ENCODE peak calls at places on chromosome 11, in ten cellular contexts. One of them, this sample, is unnamed.

GRCh38 chr11:129731316-129731715 is 84.3 kb upstream of the TMEM45B start:
- DNase-seq in OCI-M1: no peak
- DNase-seq in fibroblast of lung: no peak
- DNase-seq in mucosa of gallbladder: no peak
- DNase-seq in astrocyte of the cerebellum: no peak
- DNase-seq in substantia nigra: no peak
- DNase-seq in sigmoid colon: no peak
- DNase-seq in AG10803: no peak
- DNase-seq in stimulated activated CD4-positive, alpha-beta T cell treated with anti-CD3 and anti-CD28 coated beads, TNF-alpha, amount 100 ng/mL, for 4 hours: no peak
- DNase-seq in brain microvascular endothelial cell: no peak
- DNase-seq in this sample: peak

GRCh38 chr11:94853836-94854235 is 85.7 kb downstream of the AMOTL1 start:
- DNase-seq in OCI-M1: no peak
- DNase-seq in fibroblast of lung: no peak
- DNase-seq in mucosa of gallbladder: no peak
- DNase-seq in astrocyte of the cerebellum: no peak
- DNase-seq in substantia nigra: no peak
- DNase-seq in sigmoid colon: no peak
- DNase-seq in AG10803: no peak
- DNase-seq in stimulated activated CD4-positive, alpha-beta T cell treated with anti-CD3 and anti-CD28 coated beads, TNF-alpha, amount 100 ng/mL, for 4 hours: no peak
- DNase-seq in brain microvascular endothelial cell: no peak
- DNase-seq in this sample: no peak

GRCh38 chr11:118148877-118149276 is 3.7 kb downstream of the SCN4B start:
- DNase-seq in OCI-M1: no peak
- DNase-seq in fibroblast of lung: no peak
- DNase-seq in mucosa of gallbladder: no peak
- DNase-seq in astrocyte of the cerebellum: no peak
- DNase-seq in substantia nigra: no peak
- DNase-seq in sigmoid colon: no peak
- DNase-seq in AG10803: no peak
- DNase-seq in stimulated activated CD4-positive, alpha-beta T cell treated with anti-CD3 and anti-CD28 coated beads, TNF-alpha, amount 100 ng/mL, for 4 hours: no peak
- DNase-seq in brain microvascular endothelial cell: no peak
- DNase-seq in this sample: no peak

GRCh38 chr11:2701230-2701629 is 1.4 kb upstream of the KCNQ1OT1 start:
- DNase-seq in OCI-M1: no peak
- DNase-seq in fibroblast of lung: no peak
- DNase-seq in mucosa of gallbladder: no peak
- DNase-seq in astrocyte of the cerebellum: no peak
- DNase-seq in substantia nigra: no peak
- DNase-seq in sigmoid colon: peak
- DNase-seq in AG10803: no peak
- DNase-seq in stimulated activated CD4-positive, alpha-beta T cell treated with anti-CD3 and anti-CD28 coated beads, TNF-alpha, amount 100 ng/mL, for 4 hours: no peak
- DNase-seq in brain microvascular endothelial cell: no peak
- DNase-seq in this sample: peak

GRCh38 chr11:83069441-83070043 is 2.2 kb downstream of the RAB30 start:
- DNase-seq in OCI-M1: peak
- DNase-seq in fibroblast of lung: no peak
- DNase-seq in mucosa of gallbladder: no peak
- DNase-seq in astrocyte of the cerebellum: no peak
- DNase-seq in substantia nigra: no peak
- DNase-seq in sigmoid colon: no peak
- DNase-seq in AG10803: no peak
- DNase-seq in stimulated activated CD4-positive, alpha-beta T cell treated with anti-CD3 and anti-CD28 coated beads, TNF-alpha, amount 100 ng/mL, for 4 hours: no peak
- DNase-seq in brain microvascular endothelial cell: no peak
- DNase-seq in this sample: no peak

GRCh38 chr11:70322653-70323052 is 52.2 kb downstream of the PPFIA1 start:
- DNase-seq in OCI-M1: peak
- DNase-seq in fibroblast of lung: no peak
- DNase-seq in mucosa of gallbladder: no peak
- DNase-seq in astrocyte of the cerebellum: no peak
- DNase-seq in substantia nigra: no peak
- DNase-seq in sigmoid colon: no peak
- DNase-seq in AG10803: no peak
- DNase-seq in stimulated activated CD4-positive, alpha-beta T cell treated with anti-CD3 and anti-CD28 coated beads, TNF-alpha, amount 100 ng/mL, for 4 hours: no peak
- DNase-seq in brain microvascular endothelial cell: no peak
- DNase-seq in this sample: no peak

GRCh38 chr11:122700676-122701075 is 45.2 kb downstream of the UBASH3B start:
- DNase-seq in OCI-M1: no peak
- DNase-seq in fibroblast of lung: no peak
- DNase-seq in mucosa of gallbladder: no peak
- DNase-seq in astrocyte of the cerebellum: no peak
- DNase-seq in substantia nigra: no peak
- DNase-seq in sigmoid colon: no peak
- DNase-seq in AG10803: no peak
- DNase-seq in stimulated activated CD4-positive, alpha-beta T cell treated with anti-CD3 and anti-CD28 coated beads, TNF-alpha, amount 100 ng/mL, for 4 hours: no peak
- DNase-seq in brain microvascular endothelial cell: no peak
- DNase-seq in this sample: no peak

GRCh38 chr11:89529619-89530018 is 38.4 kb upstream of the NOX4 start:
- DNase-seq in OCI-M1: no peak
- DNase-seq in fibroblast of lung: no peak
- DNase-seq in mucosa of gallbladder: no peak
- DNase-seq in astrocyte of the cerebellum: no peak
- DNase-seq in substantia nigra: no peak
- DNase-seq in sigmoid colon: no peak
- DNase-seq in AG10803: no peak
- DNase-seq in stimulated activated CD4-positive, alpha-beta T cell treated with anti-CD3 and anti-CD28 coated beads, TNF-alpha, amount 100 ng/mL, for 4 hours: no peak
- DNase-seq in brain microvascular endothelial cell: no peak
- DNase-seq in this sample: no peak

GRCh38 chr11:93196816-93197382 is 892 bp downstream of the SLC36A4 start:
- DNase-seq in OCI-M1: no peak
- DNase-seq in fibroblast of lung: no peak
- DNase-seq in mucosa of gallbladder: no peak
- DNase-seq in astrocyte of the cerebellum: no peak
- DNase-seq in substantia nigra: no peak
- DNase-seq in sigmoid colon: no peak
- DNase-seq in AG10803: peak
- DNase-seq in stimulated activated CD4-positive, alpha-beta T cell treated with anti-CD3 and anti-CD28 coated beads, TNF-alpha, amount 100 ng/mL, for 4 hours: no peak
- DNase-seq in brain microvascular endothelial cell: no peak
- DNase-seq in this sample: no peak

GRCh38 chr11:110599207-110599606 is 113.0 kb downstream of the ARHGAP20 start:
- DNase-seq in OCI-M1: no peak
- DNase-seq in fibroblast of lung: no peak
- DNase-seq in mucosa of gallbladder: no peak
- DNase-seq in astrocyte of the cerebellum: no peak
- DNase-seq in substantia nigra: no peak
- DNase-seq in sigmoid colon: no peak
- DNase-seq in AG10803: no peak
- DNase-seq in stimulated activated CD4-positive, alpha-beta T cell treated with anti-CD3 and anti-CD28 coated beads, TNF-alpha, amount 100 ng/mL, for 4 hours: no peak
- DNase-seq in brain microvascular endothelial cell: no peak
- DNase-seq in this sample: no peak

GRCh38 chr11:42034821-42035220 is 575.4 kb upstream of the LRRC4C start:
- DNase-seq in OCI-M1: no peak
- DNase-seq in fibroblast of lung: no peak
- DNase-seq in mucosa of gallbladder: no peak
- DNase-seq in astrocyte of the cerebellum: no peak
- DNase-seq in substantia nigra: no peak
- DNase-seq in sigmoid colon: no peak
- DNase-seq in AG10803: no peak
- DNase-seq in stimulated activated CD4-positive, alpha-beta T cell treated with anti-CD3 and anti-CD28 coated beads, TNF-alpha, amount 100 ng/mL, for 4 hours: no peak
- DNase-seq in brain microvascular endothelial cell: no peak
- DNase-seq in this sample: no peak

GRCh38 chr11:131867457-131868257 is 497.2 kb downstream of the NTM start:
- DNase-seq in OCI-M1: peak
- DNase-seq in fibroblast of lung: peak
- DNase-seq in mucosa of gallbladder: peak
- DNase-seq in astrocyte of the cerebellum: peak
- DNase-seq in substantia nigra: peak
- DNase-seq in sigmoid colon: peak
- DNase-seq in AG10803: peak
- DNase-seq in stimulated activated CD4-positive, alpha-beta T cell treated with anti-CD3 and anti-CD28 coated beads, TNF-alpha, amount 100 ng/mL, for 4 hours: no peak
- DNase-seq in brain microvascular endothelial cell: peak
- DNase-seq in this sample: peak

GRCh38 chr11:2928605-2929510 is at the start of gene PHLDA2:
- DNase-seq in OCI-M1: peak
- DNase-seq in fibroblast of lung: peak
- DNase-seq in mucosa of gallbladder: peak
- DNase-seq in astrocyte of the cerebellum: no peak
- DNase-seq in substantia nigra: no peak
- DNase-seq in sigmoid colon: peak
- DNase-seq in AG10803: peak
- DNase-seq in stimulated activated CD4-positive, alpha-beta T cell treated with anti-CD3 and anti-CD28 coated beads, TNF-alpha, amount 100 ng/mL, for 4 hours: peak
- DNase-seq in brain microvascular endothelial cell: peak
- DNase-seq in this sample: peak